ENCODE peak calls at places on chromosome 2, in seven cellular contexts. One of them, this sample, is unnamed.

GRCh38 chr2:223102040-223102899 is 50.3 kb downstream of the KCNE4 start:
- ATAC-seq in GM12878: no peak
- ATAC-seq in HCT116: peak
- ATAC-seq in K562: peak
- ATAC-seq in upper lobe of left lung: no peak
- ATAC-seq in GM23338: peak
- ATAC-seq in HepG2: peak
- ATAC-seq in this sample: peak

GRCh38 chr2:72198532-72199241 is 51.0 kb upstream of the CYP26B1 start:
- ATAC-seq in GM12878: no peak
- ATAC-seq in HCT116: peak
- ATAC-seq in K562: no peak
- ATAC-seq in upper lobe of left lung: no peak
- ATAC-seq in GM23338: no peak
- ATAC-seq in HepG2: peak
- ATAC-seq in this sample: peak

GRCh38 chr2:157866202-157866601 is 9.9 kb downstream of the ACVR1 start:
- ATAC-seq in GM12878: no peak
- ATAC-seq in HCT116: no peak
- ATAC-seq in K562: no peak
- ATAC-seq in upper lobe of left lung: no peak
- ATAC-seq in GM23338: peak
- ATAC-seq in HepG2: no peak
- ATAC-seq in this sample: no peak

GRCh38 chr2:234451852-234452625 is 44.8 kb downstream of the ARL4C start:
- ATAC-seq in GM12878: no peak
- ATAC-seq in HCT116: no peak
- ATAC-seq in K562: no peak
- ATAC-seq in upper lobe of left lung: no peak
- ATAC-seq in GM23338: no peak
- ATAC-seq in HepG2: no peak
- ATAC-seq in this sample: no peak

GRCh38 chr2:219501849-219502248 is 3.2 kb downstream of the GMPPA start:
- ATAC-seq in GM12878: no peak
- ATAC-seq in HCT116: no peak
- ATAC-seq in K562: no peak
- ATAC-seq in upper lobe of left lung: no peak
- ATAC-seq in GM23338: no peak
- ATAC-seq in HepG2: no peak
- ATAC-seq in this sample: no peak

GRCh38 chr2:172489682-172490081 is 62.3 kb downstream of the ITGA6 start:
- ATAC-seq in GM12878: no peak
- ATAC-seq in HCT116: no peak
- ATAC-seq in K562: no peak
- ATAC-seq in upper lobe of left lung: no peak
- ATAC-seq in GM23338: no peak
- ATAC-seq in HepG2: no peak
- ATAC-seq in this sample: no peak

GRCh38 chr2:86143926-86144685 is 38.1 kb downstream of the PTCD3 start:
- ATAC-seq in GM12878: no peak
- ATAC-seq in HCT116: peak
- ATAC-seq in K562: no peak
- ATAC-seq in upper lobe of left lung: no peak
- ATAC-seq in GM23338: no peak
- ATAC-seq in HepG2: peak
- ATAC-seq in this sample: no peak

GRCh38 chr2:61617610-61618009 is 79.5 kb upstream of the XPO1 start:
- ATAC-seq in GM12878: no peak
- ATAC-seq in HCT116: no peak
- ATAC-seq in K562: no peak
- ATAC-seq in upper lobe of left lung: no peak
- ATAC-seq in GM23338: no peak
- ATAC-seq in HepG2: no peak
- ATAC-seq in this sample: no peak

GRCh38 chr2:22604150-22604549 is 780.8 kb upstream of the KLHL29 start:
- ATAC-seq in GM12878: no peak
- ATAC-seq in HCT116: no peak
- ATAC-seq in K562: no peak
- ATAC-seq in upper lobe of left lung: no peak
- ATAC-seq in GM23338: no peak
- ATAC-seq in HepG2: no peak
- ATAC-seq in this sample: no peak

GRCh38 chr2:37456479-37456878 is 112.0 kb downstream of the QPCT start:
- ATAC-seq in GM12878: no peak
- ATAC-seq in HCT116: no peak
- ATAC-seq in K562: no peak
- ATAC-seq in upper lobe of left lung: no peak
- ATAC-seq in GM23338: no peak
- ATAC-seq in HepG2: no peak
- ATAC-seq in this sample: no peak

GRCh38 chr2:68466361-68466777 is 725 bp downstream of the FBXO48 start:
- ATAC-seq in GM12878: peak
- ATAC-seq in HCT116: no peak
- ATAC-seq in K562: no peak
- ATAC-seq in upper lobe of left lung: no peak
- ATAC-seq in GM23338: no peak
- ATAC-seq in HepG2: peak
- ATAC-seq in this sample: no peak

GRCh38 chr2:158554948-158555347 is 98.2 kb downstream of the PKP4 start:
- ATAC-seq in GM12878: no peak
- ATAC-seq in HCT116: no peak
- ATAC-seq in K562: no peak
- ATAC-seq in upper lobe of left lung: no peak
- ATAC-seq in GM23338: no peak
- ATAC-seq in HepG2: no peak
- ATAC-seq in this sample: no peak

GRCh38 chr2:222993920-222994650 is 57.9 kb upstream of the KCNE4 start:
- ATAC-seq in GM12878: no peak
- ATAC-seq in HCT116: no peak
- ATAC-seq in K562: no peak
- ATAC-seq in upper lobe of left lung: peak
- ATAC-seq in GM23338: no peak
- ATAC-seq in HepG2: no peak
- ATAC-seq in this sample: peak

GRCh38 chr2:198219292-198219691 is 414.9 kb downstream of the PLCL1 start:
- ATAC-seq in GM12878: no peak
- ATAC-seq in HCT116: no peak
- ATAC-seq in K562: peak
- ATAC-seq in upper lobe of left lung: no peak
- ATAC-seq in GM23338: no peak
- ATAC-seq in HepG2: no peak
- ATAC-seq in this sample: no peak

GRCh38 chr2:85248741-85249524 is 78.9 kb downstream of the TGOLN2 start:
- ATAC-seq in GM12878: no peak
- ATAC-seq in HCT116: peak
- ATAC-seq in K562: no peak
- ATAC-seq in upper lobe of left lung: peak
- ATAC-seq in GM23338: peak
- ATAC-seq in HepG2: no peak
- ATAC-seq in this sample: no peak

GRCh38 chr2:109242654-109243331 is 113.8 kb downstream of the SH3RF3 start:
- ATAC-seq in GM12878: no peak
- ATAC-seq in HCT116: no peak
- ATAC-seq in K562: no peak
- ATAC-seq in upper lobe of left lung: peak
- ATAC-seq in GM23338: no peak
- ATAC-seq in HepG2: no peak
- ATAC-seq in this sample: peak

GRCh38 chr2:86613515-86613914 is 10.2 kb downstream of the RNF103 start:
- ATAC-seq in GM12878: no peak
- ATAC-seq in HCT116: no peak
- ATAC-seq in K562: no peak
- ATAC-seq in upper lobe of left lung: no peak
- ATAC-seq in GM23338: no peak
- ATAC-seq in HepG2: no peak
- ATAC-seq in this sample: no peak

GRCh38 chr2:176082885-176083731 is 654 bp downstream of the EVX2 start:
- ATAC-seq in GM12878: no peak
- ATAC-seq in HCT116: no peak
- ATAC-seq in K562: no peak
- ATAC-seq in upper lobe of left lung: no peak
- ATAC-seq in GM23338: peak
- ATAC-seq in HepG2: no peak
- ATAC-seq in this sample: no peak

GRCh38 chr2:176085120-176085788 is 1.5 kb upstream of the EVX2 start:
- ATAC-seq in GM12878: no peak
- ATAC-seq in HCT116: no peak
- ATAC-seq in K562: no peak
- ATAC-seq in upper lobe of left lung: no peak
- ATAC-seq in GM23338: peak
- ATAC-seq in HepG2: no peak
- ATAC-seq in this sample: no peak

GRCh38 chr2:176085861-176086771 is 2.4 kb upstream of the EVX2 start:
- ATAC-seq in GM12878: peak
- ATAC-seq in HCT116: peak
- ATAC-seq in K562: peak
- ATAC-seq in upper lobe of left lung: no peak
- ATAC-seq in GM23338: peak
- ATAC-seq in HepG2: peak
- ATAC-seq in this sample: no peak

GRCh38 chr2:176083796-176084261 is at the start of gene EVX2:
- ATAC-seq in GM12878: no peak
- ATAC-seq in HCT116: no peak
- ATAC-seq in K562: no peak
- ATAC-seq in upper lobe of left lung: no peak
- ATAC-seq in GM23338: no peak
- ATAC-seq in HepG2: no peak
- ATAC-seq in this sample: no peak

GRCh38 chr2:176084629-176085119 is 912 bp upstream of the EVX2 start:
- ATAC-seq in GM12878: no peak
- ATAC-seq in HCT116: no peak
- ATAC-seq in K562: no peak
- ATAC-seq in upper lobe of left lung: no peak
- ATAC-seq in GM23338: no peak
- ATAC-seq in HepG2: no peak
- ATAC-seq in this sample: no peak
- TF ChIP-seq POLR2AphosphoS5 in GM12878: no peak
- TF ChIP-seq POLR2AphosphoS5 in HCT116: no peak
- TF ChIP-seq POLR2AphosphoS5 in K562: no peak
- TF ChIP-seq POLR2AphosphoS5 in upper lobe of left lung: no peak
- TF ChIP-seq POLR2AphosphoS5 in GM23338: no peak
- TF ChIP-seq POLR2AphosphoS5 in HepG2: no peak
- TF ChIP-seq POLR2AphosphoS5 in this sample: no peak

GRCh38 chr2:69786105-69786504 is 43.4 kb upstream of the GMCL1 start:
- ATAC-seq in GM12878: no peak
- ATAC-seq in HCT116: no peak
- ATAC-seq in K562: no peak
- ATAC-seq in upper lobe of left lung: no peak
- ATAC-seq in GM23338: no peak
- ATAC-seq in HepG2: no peak
- ATAC-seq in this sample: no peak

GRCh38 chr2:69791045-69791444 is 38.4 kb upstream of the GMCL1 start:
- ATAC-seq in GM12878: no peak
- ATAC-seq in HCT116: no peak
- ATAC-seq in K562: no peak
- ATAC-seq in upper lobe of left lung: no peak
- ATAC-seq in GM23338: no peak
- ATAC-seq in HepG2: no peak
- ATAC-seq in this sample: no peak

GRCh38 chr2:69790601-69790959 is 38.9 kb upstream of the GMCL1 start:
- ATAC-seq in GM12878: no peak
- ATAC-seq in HCT116: no peak
- ATAC-seq in K562: no peak
- ATAC-seq in upper lobe of left lung: no peak
- ATAC-seq in GM23338: no peak
- ATAC-seq in HepG2: no peak
- ATAC-seq in this sample: no peak

GRCh38 chr2:69789129-69789528 is 40.3 kb upstream of the GMCL1 start:
- ATAC-seq in GM12878: peak
- ATAC-seq in HCT116: no peak
- ATAC-seq in K562: no peak
- ATAC-seq in upper lobe of left lung: no peak
- ATAC-seq in GM23338: peak
- ATAC-seq in HepG2: peak
- ATAC-seq in this sample: peak

GRCh38 chr2:69789762-69790600 is 39.5 kb upstream of the GMCL1 start:
- ATAC-seq in GM12878: peak
- ATAC-seq in HCT116: no peak
- ATAC-seq in K562: peak
- ATAC-seq in upper lobe of left lung: no peak
- ATAC-seq in GM23338: peak
- ATAC-seq in HepG2: no peak
- ATAC-seq in this sample: no peak
- TF ChIP-seq POLR2AphosphoS5 in GM12878: no peak
- TF ChIP-seq POLR2AphosphoS5 in HCT116: no peak
- TF ChIP-seq POLR2AphosphoS5 in K562: no peak
- TF ChIP-seq POLR2AphosphoS5 in upper lobe of left lung: no peak
- TF ChIP-seq POLR2AphosphoS5 in GM23338: no peak
- TF ChIP-seq POLR2AphosphoS5 in HepG2: no peak
- TF ChIP-seq POLR2AphosphoS5 in this sample: no peak

DNA sequence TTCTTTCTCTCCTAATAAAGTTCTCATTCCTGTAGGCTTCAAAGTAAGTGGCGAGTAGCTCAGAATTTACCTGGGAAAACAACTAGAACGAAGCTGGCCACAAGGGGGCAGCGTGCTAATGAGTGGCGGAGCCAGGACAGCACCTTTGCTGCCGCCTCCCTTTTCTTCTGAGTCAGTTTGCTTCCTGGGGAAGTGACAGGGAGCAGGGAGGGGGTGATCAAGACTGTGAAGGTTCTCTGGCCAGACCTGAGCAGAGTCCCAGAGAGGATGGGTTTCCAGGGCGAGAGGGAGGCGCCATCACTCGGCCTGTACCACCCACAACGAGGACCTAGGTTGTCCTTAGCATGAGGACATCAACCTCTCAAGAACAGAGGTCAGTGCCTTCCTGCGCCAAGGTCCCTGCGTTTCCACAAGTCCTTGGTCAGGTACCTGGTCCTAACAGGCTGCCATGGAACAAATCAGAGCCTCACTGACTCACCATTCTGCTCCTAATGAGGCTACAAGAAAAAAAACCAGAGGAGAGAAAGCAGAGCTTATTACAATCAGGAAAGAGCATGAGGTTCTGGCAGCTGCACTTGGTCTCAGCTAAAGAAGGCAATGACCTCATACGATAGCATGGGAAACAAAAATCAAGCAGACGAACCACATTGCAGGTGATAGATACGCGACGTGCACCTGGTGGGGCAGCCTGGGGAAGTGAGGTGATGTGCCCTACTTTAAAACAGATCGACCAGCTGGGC is 98.7 kb downstream of the PLB1 start:
- ATAC-seq in GM12878: peak
- ATAC-seq in HCT116: peak
- ATAC-seq in K562: peak
- ATAC-seq in upper lobe of left lung: peak
- ATAC-seq in GM23338: peak
- ATAC-seq in HepG2: peak
- ATAC-seq in this sample: peak
- TF ChIP-seq POLR2AphosphoS5 in GM12878: no peak
- TF ChIP-seq POLR2AphosphoS5 in HCT116: peak
- TF ChIP-seq POLR2AphosphoS5 in K562: no peak
- TF ChIP-seq POLR2AphosphoS5 in upper lobe of left lung: peak
- TF ChIP-seq POLR2AphosphoS5 in GM23338: no peak
- TF ChIP-seq POLR2AphosphoS5 in HepG2: no peak
- TF ChIP-seq POLR2AphosphoS5 in this sample: peak

GRCh38 chr2:120680136-120680761 is 55.4 kb upstream of the GLI2 start:
- ATAC-seq in GM12878: peak
- ATAC-seq in HCT116: peak
- ATAC-seq in K562: peak
- ATAC-seq in upper lobe of left lung: peak
- ATAC-seq in GM23338: peak
- ATAC-seq in HepG2: peak
- ATAC-seq in this sample: peak
- TF ChIP-seq POLR2AphosphoS5 in GM12878: no peak
- TF ChIP-seq POLR2AphosphoS5 in HCT116: no peak
- TF ChIP-seq POLR2AphosphoS5 in K562: no peak
- TF ChIP-seq POLR2AphosphoS5 in upper lobe of left lung: no peak
- TF ChIP-seq POLR2AphosphoS5 in GM23338: no peak
- TF ChIP-seq POLR2AphosphoS5 in HepG2: no peak
- TF ChIP-seq POLR2AphosphoS5 in this sample: no peak